ENCODE peak calls at places on chromosomes 12 and 14, in ten cellular contexts. C is BE2C; D is cardiac muscle cell; T is breast epithelium; F is HAP-1; Y is naive thymus-derived CD4-positive, alpha-beta T cell; O is IMR-90; I is BJ; V is GM23338; S is lower lobe of right lung. K is an unnamed sample.

GRCh38 chr14:103442288-103442687 is 57.1 kb downstream of the MARK3 start:
- DNase-seq in Y (no peak), C (no peak), I (no peak), V (no peak), D (no peak), S (no peak), O (peak), T (no peak), F (no peak), K (peak)

GRCh38 chr12:116495260-116495659 is 63.9 kb upstream of the MAP1LC3B2 start:
- DNase-seq in V (no peak), C (no peak), Y (no peak), O (peak), I (peak), T (peak), F (no peak), D (no peak), S (no peak), K (no peak)

GRCh38 chr14:97705976-97706375 is 908.8 kb downstream of the VRK1 start:
- DNase-seq in I (no peak), T (no peak), V (no peak), C (no peak), O (no peak), D (no peak), S (no peak), Y (no peak), F (no peak), K (no peak)

GRCh38 chr12:14399871-14400270 is 34.4 kb downstream of the ATF7IP start:
- DNase-seq in D (no peak), F (no peak), C (no peak), O (peak), T (no peak), S (no peak), I (no peak), Y (no peak), V (no peak), K (peak)

GRCh38 chr12:55675671-55676070 is 32.0 kb downstream of the ITGA7 start:
- DNase-seq in Y (no peak), T (no peak), C (no peak), V (no peak), O (no peak), S (no peak), I (no peak), D (no peak), F (no peak), K (no peak)

GRCh38 chr14:93008381-93008780 is 85.4 kb downstream of the CHGA start:
- DNase-seq in D (no peak), O (peak), S (no peak), F (no peak), C (peak), Y (no peak), I (no peak), V (no peak), T (no peak), K (no peak)

GRCh38 chr14:52086755-52087154 is 17.9 kb upstream of the NID2 start:
- DNase-seq in T (no peak), Y (no peak), C (no peak), I (peak), F (no peak), S (no peak), O (peak), V (no peak), D (no peak), K (peak)

GRCh38 chr14:71728386-71728785 is 203.8 kb upstream of the RGS6 start:
- DNase-seq in S (no peak), T (no peak), C (no peak), D (no peak), Y (no peak), I (no peak), F (no peak), O (peak), V (no peak), K (no peak)

GRCh38 chr12:57280234-57281062 is 29.5 kb upstream of the STAC3 start:
- DNase-seq in S (no peak), D (no peak), F (no peak), Y (peak), I (peak), O (peak), V (peak), T (no peak), C (peak), K (peak)

GRCh38 chr12:73863541-73863940 is 674.1 kb upstream of the ATXN7L3B start:
- DNase-seq in T (no peak), V (no peak), I (no peak), S (no peak), Y (no peak), F (no peak), D (no peak), O (no peak), C (no peak), K (peak)

GRCh38 chr12:106084048-106084671 is 54.6 kb downstream of the NUAK1 start:
- DNase-seq in I (peak), T (no peak), D (no peak), O (peak), C (no peak), S (no peak), Y (no peak), F (peak), V (peak), K (peak)

GRCh38 chr12:1662761-1663439 is 28.0 kb upstream of the ADIPOR2 start:
- DNase-seq in V (peak), F (peak), I (no peak), D (peak), Y (no peak), O (no peak), T (no peak), S (peak), C (no peak), K (peak)

GRCh38 chr14:20403521-20403920 is 9.8 kb downstream of the TEP1 start:
- DNase-seq in V (no peak), I (no peak), O (no peak), T (no peak), C (no peak), S (no peak), F (no peak), Y (no peak), D (no peak), K (no peak)

GRCh38 chr12:12439636-12440035 is 82.8 kb downstream of the BORCS5 start:
- DNase-seq in S (no peak), O (peak), Y (no peak), T (no peak), V (no peak), I (no peak), F (no peak), C (no peak), D (no peak), K (peak)

GRCh38 chr14:30272848-30273563 is 286.0 kb upstream of the G2E3 start:
- DNase-seq in V (no peak), T (no peak), D (peak), O (no peak), C (no peak), F (no peak), I (no peak), Y (no peak), S (no peak), K (no peak)

GRCh38 chr14:105365681-105366080 is 32.7 kb upstream of the TEX22 start:
- DNase-seq in I (no peak), S (peak), Y (no peak), D (no peak), O (no peak), V (no peak), F (no peak), T (no peak), C (no peak), K (no peak)

GRCh38 chr12:84858796-84859195 is 53.8 kb downstream of the SLC6A15 start:
- DNase-seq in F (no peak), I (no peak), C (no peak), D (no peak), O (no peak), T (no peak), S (no peak), Y (no peak), V (no peak), K (no peak)

GRCh38 chr14:101462726-101463565 is 98.3 kb upstream of the DIO3 start:
- DNase-seq in Y (no peak), O (no peak), V (no peak), F (no peak), D (no peak), S (no peak), T (no peak), C (no peak), I (no peak), K (peak)

GRCh38 chr12:98916106-98916505 is 271.0 kb downstream of the APAF1 start:
- DNase-seq in C (no peak), I (no peak), O (no peak), D (no peak), Y (no peak), F (no peak), S (no peak), V (no peak), T (no peak), K (no peak)

GRCh38 chr12:27063250-27063851 is 19.0 kb downstream of the C12orf71 start:
- DNase-seq in Y (no peak), C (no peak), V (no peak), D (no peak), I (no peak), O (no peak), F (no peak), S (no peak), T (no peak), K (no peak)

GRCh38 chr12:124518051-124518932 is 49.1 kb downstream of the NCOR2 start:
- DNase-seq in D (peak), T (peak), O (peak), F (peak), I (peak), S (peak), C (peak), Y (no peak), V (no peak), K (peak)

GRCh38 chr14:103507751-103508150 is 14.9 kb downstream of the CKB start:
- DNase-seq in S (no peak), Y (no peak), I (no peak), D (no peak), O (no peak), V (no peak), F (no peak), C (no peak), T (no peak), K (no peak)

GRCh38 chr14:32382704-32383103 is 53.6 kb downstream of the AKAP6 start:
- DNase-seq in Y (no peak), I (no peak), F (peak), C (peak), O (no peak), D (peak), T (no peak), S (no peak), V (peak), K (peak)

GRCh38 chr14:102605026-102605425 is 12.6 kb downstream of the RCOR1 start:
- DNase-seq in S (no peak), T (peak), D (no peak), I (no peak), O (no peak), C (no peak), V (no peak), Y (no peak), F (no peak), K (peak)

GRCh38 chr12:104591272-104591940 is 134.7 kb downstream of the CHST11 start:
- DNase-seq in T (no peak), O (no peak), D (no peak), Y (no peak), F (no peak), S (no peak), I (no peak), C (no peak), V (no peak), K (no peak)

GRCh38 chr12:70908978-70909377 is 11.6 kb downstream of the PTPRR start:
- DNase-seq in F (no peak), D (no peak), S (no peak), C (no peak), T (no peak), V (no peak), Y (no peak), O (no peak), I (no peak), K (no peak)

DNA sequence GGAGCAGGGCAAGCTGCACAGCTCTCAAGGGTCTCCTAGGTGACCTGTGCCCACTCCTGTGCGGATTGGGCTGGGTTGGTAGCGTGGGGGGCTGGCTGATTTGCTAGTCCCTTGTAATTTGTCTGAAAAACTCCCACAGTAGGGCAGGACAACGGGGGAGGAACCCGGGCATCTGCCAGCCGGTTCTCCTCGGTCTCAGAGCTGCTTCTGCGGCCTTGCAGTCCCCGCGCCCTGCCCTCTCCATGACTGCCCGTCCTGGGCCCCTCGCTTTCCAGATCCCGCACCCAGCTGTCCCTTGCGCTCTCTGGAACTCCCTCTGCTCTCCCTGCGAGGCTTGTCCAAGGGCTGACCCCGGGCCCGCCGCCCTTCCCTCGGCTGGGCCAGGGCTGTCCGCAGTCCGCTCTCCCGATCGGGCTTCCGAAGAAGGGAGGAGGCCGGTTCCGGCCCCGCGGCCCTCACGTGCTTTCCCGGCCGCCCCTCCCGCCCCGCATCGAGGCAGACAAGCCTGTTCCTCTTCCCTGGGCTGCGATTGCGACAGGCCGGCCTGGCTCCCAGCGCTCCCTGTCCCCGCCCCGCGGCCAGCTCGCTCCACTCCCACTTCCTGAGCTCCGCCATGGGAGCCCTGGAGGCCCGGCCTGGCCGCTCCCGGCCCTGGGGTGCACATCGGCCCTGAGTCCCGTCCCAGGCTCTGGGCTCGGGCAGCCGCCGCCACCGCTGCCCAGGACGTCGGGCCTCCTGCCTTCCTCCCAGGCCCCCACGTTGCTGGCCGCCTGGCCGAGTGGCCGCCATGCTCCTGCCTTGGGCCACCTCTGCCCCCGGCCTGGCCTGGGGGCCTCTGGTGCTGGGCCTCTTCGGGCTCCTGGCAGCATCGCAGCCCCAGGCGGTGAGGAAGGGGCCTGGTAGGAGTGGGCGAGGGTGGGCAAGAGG is at the start of gene LTBR:
- DNase-seq in C (no peak), S (peak), F (peak), T (peak), O (peak), I (peak), Y (peak), V (peak), D (peak), K (peak)
- H3K4me3 ChIP-seq in C (no peak), S (peak), F (peak), T (peak), O (peak), I (peak), Y (no peak), V (peak), D (no peak), K (peak)

GRCh38 chr12:78797201-78797931 is 67.2 kb upstream of the SYT1 start:
- DNase-seq in O (peak), S (no peak), F (no peak), C (no peak), I (no peak), T (no peak), V (no peak), Y (no peak), D (no peak), K (peak)
- H3K4me3 ChIP-seq in O (no peak), S (no peak), F (no peak), C (no peak), I (no peak), T (no peak), V (no peak), Y (no peak), D (no peak), K (no peak)

GRCh38 chr14:69701857-69702256 is 65.1 kb upstream of the SRSF5 start:
- DNase-seq in F (no peak), D (no peak), C (no peak), I (no peak), O (no peak), Y (no peak), V (no peak), S (no peak), T (no peak), K (no peak)
- H3K4me3 ChIP-seq in F (no peak), D (no peak), C (no peak), I (no peak), O (no peak), Y (no peak), V (no peak), S (no peak), T (no peak), K (no peak)

GRCh38 chr12:25994901-25995625 is 36.6 kb downstream of the RASSF8 start:
- DNase-seq in Y (no peak), O (no peak), T (no peak), D (no peak), F (no peak), V (peak), S (no peak), I (no peak), C (no peak), K (no peak)
- H3K4me3 ChIP-seq in Y (no peak), O (no peak), T (no peak), D (no peak), F (no peak), V (no peak), S (no peak), I (no peak), C (no peak), K (no peak)

GRCh38 chr12:52145941-52146821 is 45.6 kb downstream of the KRT80 start:
- DNase-seq in I (no peak), C (no peak), T (no peak), F (no peak), O (no peak), D (no peak), Y (no peak), V (no peak), S (no peak), K (no peak)
- H3K4me3 ChIP-seq in I (no peak), C (no peak), T (no peak), F (no peak), O (no peak), D (no peak), Y (no peak), V (no peak), S (no peak), K (no peak)

GRCh38 chr12:8146416-8146771 is 10.4 kb upstream of the ZNF705A start:
- DNase-seq in Y (no peak), I (no peak), T (no peak), V (no peak), O (no peak), C (no peak), S (no peak), D (no peak), F (no peak), K (no peak)

GRCh38 chr12:8145754-8146415 is 10.9 kb upstream of the ZNF705A start:
- DNase-seq in V (peak), C (peak), Y (no peak), T (no peak), S (peak), I (peak), F (peak), D (no peak), O (peak), K (peak)
- H3K4me3 ChIP-seq in V (no peak), C (peak), Y (no peak), T (no peak), S (peak), I (no peak), F (no peak), D (no peak), O (no peak), K (peak)